ENCODE peak calls at places on chromosomes 5 and 9, in five cellular contexts. One of them, this sample, is unnamed.

GRCh38 chr5:100644206-100644605 is 109.0 kb downstream of the FAM174A start:
- DNase-seq in HCT116: no peak
- DNase-seq in K562: no peak
- DNase-seq in HepG2: no peak
- DNase-seq in A549: no peak
- DNase-seq in this sample: no peak

GRCh38 chr5:34609951-34610431 is 46.1 kb upstream of the RAI14 start:
- DNase-seq in HCT116: no peak
- DNase-seq in HepG2: no peak
- DNase-seq in K562: no peak
- DNase-seq in A549: no peak
- DNase-seq in this sample: no peak

GRCh38 chr5:151070449-151070848 is 10.4 kb downstream of the TNIP1 start:
- DNase-seq in K562: no peak
- DNase-seq in A549: no peak
- DNase-seq in HepG2: no peak
- DNase-seq in HCT116: no peak
- DNase-seq in this sample: no peak

GRCh38 chr5:181204561-181205401 is at the start of gene TRIM7:
- DNase-seq in HepG2: no peak
- DNase-seq in A549: peak
- DNase-seq in HCT116: no peak
- DNase-seq in K562: peak
- DNase-seq in this sample: no peak

GRCh38 chr5:114360816-114361723 is 800 bp upstream of the KCNN2 start:
- DNase-seq in A549: peak
- DNase-seq in HepG2: no peak
- DNase-seq in HCT116: no peak
- DNase-seq in K562: no peak
- DNase-seq in this sample: no peak

GRCh38 chr9:75418518-75418917 is 330.2 kb downstream of the OSTF1 start:
- DNase-seq in K562: no peak
- DNase-seq in HCT116: no peak
- DNase-seq in HepG2: no peak
- DNase-seq in A549: no peak
- DNase-seq in this sample: no peak

GRCh38 chr5:20680718-20681302 is 692.8 kb upstream of the CDH18 start:
- DNase-seq in A549: no peak
- DNase-seq in K562: no peak
- DNase-seq in HCT116: no peak
- DNase-seq in HepG2: no peak
- DNase-seq in this sample: no peak

GRCh38 chr9:84846501-84847323 is 177.2 kb downstream of the NTRK2 start:
- DNase-seq in K562: no peak
- DNase-seq in A549: no peak
- DNase-seq in HCT116: no peak
- DNase-seq in HepG2: no peak
- DNase-seq in this sample: no peak

GRCh38 chr5:29134418-29134817 is 2059.1 kb upstream of the CDH6 start:
- DNase-seq in A549: no peak
- DNase-seq in K562: peak
- DNase-seq in HCT116: no peak
- DNase-seq in HepG2: no peak
- DNase-seq in this sample: no peak

GRCh38 chr5:170701321-170701720 is 82.2 kb upstream of the GABRP start:
- DNase-seq in A549: no peak
- DNase-seq in HepG2: no peak
- DNase-seq in K562: no peak
- DNase-seq in HCT116: no peak
- DNase-seq in this sample: no peak

GRCh38 chr5:68543212-68543611 is 327.7 kb downstream of the PIK3R1 start:
- DNase-seq in HepG2: no peak
- DNase-seq in A549: no peak
- DNase-seq in K562: no peak
- DNase-seq in HCT116: no peak
- DNase-seq in this sample: no peak

GRCh38 chr5:1724822-1725602 is 74.6 kb downstream of the MRPL36 start:
- DNase-seq in A549: no peak
- DNase-seq in HepG2: no peak
- DNase-seq in K562: peak
- DNase-seq in HCT116: no peak
- DNase-seq in this sample: no peak

DNA sequence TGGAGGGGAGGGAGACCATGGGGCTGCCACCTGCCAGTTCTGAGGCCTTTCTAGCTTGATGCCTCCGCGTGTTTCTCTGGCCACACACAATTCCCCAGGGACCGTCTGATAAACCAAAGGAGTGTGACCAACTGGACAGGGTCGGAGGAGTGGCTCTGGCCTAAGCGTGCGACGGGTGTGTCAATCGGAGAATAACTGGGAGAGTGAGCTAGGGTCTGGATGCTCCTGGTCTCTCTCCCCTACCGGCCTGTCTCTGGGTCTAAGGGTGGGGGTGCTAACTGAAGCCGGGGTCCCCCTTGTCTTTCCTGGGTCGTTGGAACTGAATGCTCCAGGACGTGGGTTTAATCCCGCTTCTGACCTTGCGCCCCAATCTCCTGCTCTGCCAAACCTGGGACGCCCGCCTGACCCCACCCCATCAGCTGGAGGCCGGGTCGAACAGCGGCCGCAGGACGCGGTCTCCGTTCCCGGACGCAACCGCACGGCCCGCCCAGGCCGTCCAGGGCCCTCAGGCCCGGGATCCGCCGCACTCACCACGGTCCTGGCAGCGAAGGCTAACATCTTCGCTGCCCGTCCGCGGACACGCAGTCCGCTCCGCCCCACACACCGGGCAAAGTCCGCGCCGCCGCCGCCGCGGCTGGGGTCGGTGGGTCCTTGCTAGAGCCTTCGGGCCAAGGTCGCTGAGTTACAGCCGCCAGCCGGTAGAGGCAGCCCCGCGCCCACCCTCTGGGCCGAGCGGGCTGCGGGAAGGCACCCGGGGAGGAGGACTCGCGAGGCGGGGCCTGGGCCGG is 447 bp downstream of the CRAT start:
- DNase-seq in A549: peak
- DNase-seq in K562: peak
- DNase-seq in HepG2: peak
- DNase-seq in HCT116: no peak
- DNase-seq in this sample: no peak
- TF ChIP-seq REST in A549: no peak
- TF ChIP-seq REST in K562: peak
- TF ChIP-seq REST in HepG2: no peak
- TF ChIP-seq REST in HCT116: no peak
- TF ChIP-seq REST in this sample: no peak

DNA sequence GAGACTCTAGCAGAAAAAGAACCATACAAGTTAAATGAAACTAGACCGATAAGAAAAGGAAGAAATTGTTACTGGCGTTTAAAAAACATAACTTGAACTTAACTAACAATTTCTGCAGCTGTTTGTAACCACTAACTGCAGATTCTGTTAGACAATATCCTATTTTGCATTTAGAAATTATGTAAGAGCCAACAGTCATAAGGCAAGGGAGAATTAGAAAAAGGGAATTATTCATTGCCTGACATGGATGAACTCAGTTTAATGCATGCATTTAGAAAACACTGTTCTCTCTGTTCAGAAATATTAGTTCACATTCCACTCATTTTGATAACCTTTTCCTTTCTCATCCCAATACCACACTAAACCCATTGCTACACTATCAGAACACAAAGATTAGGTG is 96.4 kb downstream of the FNBP1 start:
- DNase-seq in K562: no peak
- DNase-seq in HCT116: no peak
- DNase-seq in HepG2: no peak
- DNase-seq in A549: no peak
- DNase-seq in this sample: no peak
- TF ChIP-seq CEBPB in K562: no peak
- TF ChIP-seq CEBPB in HCT116: no peak
- TF ChIP-seq CEBPB in HepG2: no peak
- TF ChIP-seq CEBPB in A549: no peak
- TF ChIP-seq CEBPB in this sample: no peak

DNA sequence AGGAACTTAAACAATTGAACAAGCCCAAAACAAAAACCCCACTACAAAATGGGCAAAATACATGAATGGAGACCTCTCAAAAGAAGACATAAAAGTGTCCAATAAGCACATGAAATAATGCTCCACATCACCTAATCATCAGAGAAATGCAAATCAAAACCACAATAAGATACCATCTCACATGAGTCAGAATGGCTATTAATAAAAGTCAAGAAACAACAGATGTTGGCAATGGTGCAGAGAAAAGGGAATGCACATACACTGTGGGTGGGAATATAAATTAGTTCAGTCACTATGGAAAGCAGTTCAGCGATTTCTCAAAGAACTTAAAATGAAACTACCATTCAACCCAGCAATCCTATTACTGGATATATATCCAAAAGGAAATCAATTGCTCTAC is 337.4 kb upstream of the GRIA1 start:
- DNase-seq in K562: no peak
- DNase-seq in HepG2: no peak
- DNase-seq in HCT116: no peak
- DNase-seq in A549: no peak
- DNase-seq in this sample: no peak
- TF ChIP-seq REST in K562: no peak
- TF ChIP-seq REST in HepG2: no peak
- TF ChIP-seq REST in HCT116: no peak
- TF ChIP-seq REST in A549: no peak
- TF ChIP-seq REST in this sample: no peak

GRCh38 chr9:111148994-111149759 is 110.9 kb upstream of the LPAR1 start:
- DNase-seq in K562: no peak
- DNase-seq in A549: peak
- DNase-seq in HCT116: peak
- DNase-seq in HepG2: peak
- DNase-seq in this sample: no peak
- TF ChIP-seq CEBPB in K562: no peak
- TF ChIP-seq CEBPB in A549: no peak
- TF ChIP-seq CEBPB in HCT116: no peak
- TF ChIP-seq CEBPB in HepG2: no peak
- TF ChIP-seq CEBPB in this sample: no peak

DNA sequence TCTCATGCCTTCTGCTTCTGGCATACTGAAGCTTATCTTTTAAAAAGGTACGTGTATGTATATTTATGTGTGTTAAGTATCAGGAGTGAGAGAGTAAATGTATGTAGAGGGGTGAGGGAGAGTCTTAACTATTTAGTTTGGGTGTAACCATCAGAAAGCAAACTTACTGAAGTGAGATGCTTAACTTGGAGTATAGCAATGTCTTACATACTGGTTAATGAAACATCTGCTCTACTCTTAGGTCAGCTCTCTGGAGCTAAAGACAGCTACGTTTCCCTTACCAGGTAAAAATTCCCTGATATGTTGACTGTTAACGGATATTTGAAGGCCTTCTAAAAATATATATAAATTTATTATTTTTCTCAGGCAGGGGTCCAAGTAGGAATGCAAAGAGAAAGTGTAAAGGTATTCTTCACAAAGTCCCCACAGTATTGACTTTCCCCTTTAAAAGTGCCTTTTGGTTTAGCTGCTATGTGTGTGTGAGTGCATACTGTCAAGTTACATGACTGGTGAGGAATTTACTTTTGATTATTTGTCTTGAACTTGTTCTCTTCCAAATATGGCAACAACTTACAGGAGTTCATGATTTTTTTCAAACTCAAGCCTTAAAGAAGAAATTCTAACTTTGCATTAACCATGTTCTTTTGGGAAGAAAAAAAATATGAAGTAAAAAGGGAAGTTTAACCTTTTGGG is 12.3 kb upstream of the C5orf24 start:
- DNase-seq in K562: no peak
- DNase-seq in HepG2: no peak
- DNase-seq in A549: no peak
- DNase-seq in HCT116: no peak
- DNase-seq in this sample: no peak
- TF ChIP-seq REST in K562: no peak
- TF ChIP-seq REST in HepG2: no peak
- TF ChIP-seq REST in A549: no peak
- TF ChIP-seq REST in HCT116: no peak
- TF ChIP-seq REST in this sample: no peak

GRCh38 chr5:149941795-149942194 is 2.8 kb downstream of the PDE6A start:
- DNase-seq in A549: no peak
- DNase-seq in HepG2: no peak
- DNase-seq in K562: no peak
- DNase-seq in HCT116: no peak
- DNase-seq in this sample: no peak
- TF ChIP-seq CEBPB in A549: no peak
- TF ChIP-seq CEBPB in HepG2: no peak
- TF ChIP-seq CEBPB in K562: peak
- TF ChIP-seq CEBPB in HCT116: no peak
- TF ChIP-seq CEBPB in this sample: no peak

GRCh38 chr5:24135536-24135935 is 509.2 kb downstream of the CDH10 start:
- DNase-seq in HCT116: no peak
- DNase-seq in K562: no peak
- DNase-seq in A549: peak
- DNase-seq in HepG2: no peak
- DNase-seq in this sample: no peak

GRCh38 chr5:24142346-24142745 is 502.4 kb downstream of the CDH10 start:
- DNase-seq in K562: no peak
- DNase-seq in HCT116: no peak
- DNase-seq in A549: no peak
- DNase-seq in HepG2: no peak
- DNase-seq in this sample: no peak

GRCh38 chr5:24145806-24146205 is 499.0 kb downstream of the CDH10 start:
- DNase-seq in HCT116: no peak
- DNase-seq in A549: no peak
- DNase-seq in K562: no peak
- DNase-seq in HepG2: no peak
- DNase-seq in this sample: no peak

GRCh38 chr5:24141046-24141445 is 503.7 kb downstream of the CDH10 start:
- DNase-seq in A549: no peak
- DNase-seq in HepG2: no peak
- DNase-seq in HCT116: no peak
- DNase-seq in K562: no peak
- DNase-seq in this sample: no peak
- TF ChIP-seq REST in A549: no peak
- TF ChIP-seq REST in HepG2: no peak
- TF ChIP-seq REST in HCT116: no peak
- TF ChIP-seq REST in K562: no peak
- TF ChIP-seq REST in this sample: no peak

This sample was measured in GM12878.